ENCODE peak calls at places on chromosomes 11 and 22, in four cellular contexts. One of them, this sample, is unnamed.

GRCh38 chr22:26956346-26956745 is 299.0 kb downstream of the MIAT start:
- DNase-seq in hepatocyte: no peak
- DNase-seq in mammary epithelial cell: no peak
- DNase-seq in endothelial cell of umbilical vein: no peak
- DNase-seq in this sample: no peak

GRCh38 chr11:95299078-95299611 is 68.1 kb upstream of the SESN3 start:
- DNase-seq in endothelial cell of umbilical vein: no peak
- DNase-seq in hepatocyte: no peak
- DNase-seq in mammary epithelial cell: no peak
- DNase-seq in this sample: no peak

GRCh38 chr11:128877726-128878125 is 10.6 kb upstream of the KCNJ1 start:
- DNase-seq in endothelial cell of umbilical vein: no peak
- DNase-seq in hepatocyte: no peak
- DNase-seq in mammary epithelial cell: no peak
- DNase-seq in this sample: no peak

GRCh38 chr22:35782504-35782903 is 64.8 kb downstream of the APOL5 start:
- DNase-seq in hepatocyte: no peak
- DNase-seq in endothelial cell of umbilical vein: no peak
- DNase-seq in mammary epithelial cell: no peak
- DNase-seq in this sample: peak; percentile 51

GRCh38 chr22:32698926-32699619 is 102.4 kb upstream of the TIMP3 start:
- DNase-seq in mammary epithelial cell: no peak
- DNase-seq in endothelial cell of umbilical vein: no peak
- DNase-seq in hepatocyte: no peak
- DNase-seq in this sample: no peak

GRCh38 chr11:113871331-113871730 is 4.0 kb downstream of the USP28 start:
- DNase-seq in endothelial cell of umbilical vein: no peak
- DNase-seq in hepatocyte: no peak
- DNase-seq in mammary epithelial cell: no peak
- DNase-seq in this sample: no peak

GRCh38 chr22:49503896-49504521 is 323.7 kb downstream of the BRD1 start:
- DNase-seq in endothelial cell of umbilical vein: no peak
- DNase-seq in hepatocyte: no peak
- DNase-seq in mammary epithelial cell: no peak
- DNase-seq in this sample: no peak

GRCh38 chr22:25482091-25482760 is 82.2 kb upstream of the GRK3 start:
- DNase-seq in mammary epithelial cell: no peak
- DNase-seq in endothelial cell of umbilical vein: no peak
- DNase-seq in hepatocyte: no peak
- DNase-seq in this sample: no peak

GRCh38 chr11:32905028-32905667 is 12.5 kb downstream of the QSER1 start:
- DNase-seq in hepatocyte: no peak
- DNase-seq in endothelial cell of umbilical vein: no peak
- DNase-seq in mammary epithelial cell: no peak
- DNase-seq in this sample: peak; percentile 42

GRCh38 chr22:22400099-22400498 is 108.4 kb downstream of the ZNF280B start:
- DNase-seq in hepatocyte: no peak
- DNase-seq in endothelial cell of umbilical vein: no peak
- DNase-seq in mammary epithelial cell: no peak
- DNase-seq in this sample: no peak
- TF ChIP-seq EZH2 in hepatocyte: no peak
- TF ChIP-seq EZH2 in endothelial cell of umbilical vein: no peak
- TF ChIP-seq EZH2 in mammary epithelial cell: no peak
- TF ChIP-seq EZH2 in this sample: no peak

DNA sequence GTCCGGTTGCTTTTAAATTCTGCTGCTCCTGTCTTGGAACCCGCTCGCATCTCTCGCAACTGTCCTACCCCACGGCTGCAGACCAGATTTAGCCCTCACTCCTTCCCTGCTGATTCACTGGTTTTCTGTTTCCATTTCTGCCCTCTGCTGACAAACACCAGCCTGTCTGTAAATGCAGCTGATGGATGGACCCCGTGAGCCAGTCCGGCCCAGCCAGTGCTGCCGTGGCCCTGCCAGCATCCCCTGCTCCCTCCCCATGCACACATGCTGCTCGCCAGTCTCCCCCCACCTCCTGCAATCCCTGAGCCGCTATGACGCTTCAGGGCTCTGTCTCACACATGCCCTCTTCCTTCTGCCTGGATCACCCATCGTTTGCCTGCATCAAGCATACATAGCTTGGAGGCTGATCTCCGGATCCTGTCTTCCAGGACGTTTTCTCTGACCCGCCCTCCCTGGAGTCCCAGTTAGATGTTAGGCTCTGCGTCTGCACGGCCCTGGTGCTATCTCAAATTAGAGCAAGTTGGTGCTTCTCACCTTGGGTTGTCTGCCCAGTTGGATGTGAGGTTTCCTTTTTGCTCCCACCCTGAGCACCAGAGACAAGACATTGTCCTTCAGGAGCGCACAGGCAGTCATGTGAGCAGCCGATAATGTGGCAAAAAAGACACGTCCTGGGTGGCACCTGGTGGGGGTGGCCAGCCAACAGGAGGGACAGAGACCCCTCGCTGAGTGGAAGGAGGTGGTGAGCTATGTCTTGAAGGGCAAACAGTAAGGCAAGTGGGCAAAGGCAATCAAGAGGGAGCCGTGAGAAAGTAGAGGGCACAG is 4.3 kb upstream of the ACR start:
- DNase-seq in endothelial cell of umbilical vein: no peak
- DNase-seq in mammary epithelial cell: no peak
- DNase-seq in hepatocyte: no peak
- DNase-seq in this sample: no peak
- H3K27me3 ChIP-seq in endothelial cell of umbilical vein: no peaks in the 10 kb centered on the region
- H3K27me3 ChIP-seq in mammary epithelial cell: no peaks in the 10 kb centered on the region
- H3K27me3 ChIP-seq in hepatocyte: peaks cover 3% of the 10 kb centered on the region
- H3K27me3 ChIP-seq in this sample: peaks cover 10% of the 10 kb centered on the region

DNA sequence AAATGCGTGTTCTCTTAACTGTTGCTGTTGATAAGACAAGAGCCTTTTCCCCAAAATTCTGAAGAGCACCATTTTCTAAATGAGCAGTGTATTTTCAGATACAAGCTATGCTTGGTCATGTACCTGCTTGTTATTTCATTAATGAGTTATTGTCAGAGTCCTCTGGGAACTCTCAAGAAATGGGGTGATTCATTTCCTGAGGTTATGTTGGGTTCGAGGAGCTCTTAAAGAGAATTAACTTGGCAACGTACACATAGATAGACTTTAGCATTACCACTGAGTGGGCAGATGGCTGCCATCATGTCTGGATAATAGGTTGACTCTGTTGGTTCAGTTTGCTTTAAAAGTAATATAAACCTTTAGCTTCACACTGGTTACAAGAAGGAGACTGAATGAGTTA is 87.9 kb upstream of the SORL1-AS1 start:
- DNase-seq in endothelial cell of umbilical vein: peak; percentile 14
- DNase-seq in hepatocyte: no peak
- DNase-seq in mammary epithelial cell: peak; percentile 93
- DNase-seq in this sample: peak; percentile 32
- TF ChIP-seq EZH2 in endothelial cell of umbilical vein: no peak
- TF ChIP-seq EZH2 in hepatocyte: no peak
- TF ChIP-seq EZH2 in mammary epithelial cell: no peak
- TF ChIP-seq EZH2 in this sample: no peak

GRCh38 chr11:282630-283360 is 4.6 kb downstream of the NLRP6 start:
- DNase-seq in endothelial cell of umbilical vein: no peak
- DNase-seq in mammary epithelial cell: no peak
- DNase-seq in hepatocyte: no peak
- DNase-seq in this sample: no peak

GRCh38 chr11:285021-285893 is 3.7 kb upstream of the PGGHG start:
- DNase-seq in hepatocyte: no peak
- DNase-seq in endothelial cell of umbilical vein: no peak
- DNase-seq in mammary epithelial cell: no peak
- DNase-seq in this sample: no peak

GRCh38 chr11:284081-285020 is 4.6 kb upstream of the PGGHG start:
- DNase-seq in endothelial cell of umbilical vein: no peak
- DNase-seq in hepatocyte: no peak
- DNase-seq in mammary epithelial cell: no peak
- DNase-seq in this sample: no peak

GRCh38 chr11:282171-282570 is 4.0 kb downstream of the NLRP6 start:
- DNase-seq in hepatocyte: no peak
- DNase-seq in mammary epithelial cell: no peak
- DNase-seq in endothelial cell of umbilical vein: no peak
- DNase-seq in this sample: no peak

GRCh38 chr11:283405-284080 is 5.3 kb downstream of the NLRP6 start:
- DNase-seq in endothelial cell of umbilical vein: no peak
- DNase-seq in mammary epithelial cell: no peak
- DNase-seq in hepatocyte: no peak
- DNase-seq in this sample: no peak
- H3K27me3 ChIP-seq in endothelial cell of umbilical vein: peaks cover 45% of the 10 kb centered on the region
- H3K27me3 ChIP-seq in mammary epithelial cell: peaks cover 55% of the 10 kb centered on the region
- H3K27me3 ChIP-seq in hepatocyte: no peaks in the 10 kb centered on the region
- H3K27me3 ChIP-seq in this sample: peaks cover 42% of the 10 kb centered on the region

DNA sequence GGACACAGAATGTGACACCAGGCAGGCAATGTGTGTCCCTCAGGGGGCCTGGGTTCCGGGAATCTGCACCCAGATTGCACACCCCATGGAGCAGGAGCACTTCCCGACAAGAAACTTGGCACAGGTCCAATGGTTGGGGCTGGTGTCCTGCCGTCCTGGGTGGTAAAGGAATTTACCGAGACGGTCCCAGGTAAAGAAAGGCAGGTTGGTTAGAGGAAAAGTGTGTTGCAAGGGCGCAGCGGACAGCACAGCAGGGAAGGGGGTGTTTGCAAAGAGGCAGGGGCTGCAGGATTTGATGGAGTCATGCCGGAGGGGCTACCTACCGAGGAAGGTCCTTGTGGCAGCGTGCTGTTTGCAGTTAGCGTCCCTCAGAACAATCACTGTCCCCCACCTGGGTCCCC is 1424.2 kb downstream of the BRD1 start:
- DNase-seq in endothelial cell of umbilical vein: no peak
- DNase-seq in mammary epithelial cell: no peak
- DNase-seq in hepatocyte: no peak
- DNase-seq in this sample: no peak
- TF ChIP-seq EZH2 in endothelial cell of umbilical vein: no peak
- TF ChIP-seq EZH2 in mammary epithelial cell: no peak
- TF ChIP-seq EZH2 in hepatocyte: no peak
- TF ChIP-seq EZH2 in this sample: no peak

DNA sequence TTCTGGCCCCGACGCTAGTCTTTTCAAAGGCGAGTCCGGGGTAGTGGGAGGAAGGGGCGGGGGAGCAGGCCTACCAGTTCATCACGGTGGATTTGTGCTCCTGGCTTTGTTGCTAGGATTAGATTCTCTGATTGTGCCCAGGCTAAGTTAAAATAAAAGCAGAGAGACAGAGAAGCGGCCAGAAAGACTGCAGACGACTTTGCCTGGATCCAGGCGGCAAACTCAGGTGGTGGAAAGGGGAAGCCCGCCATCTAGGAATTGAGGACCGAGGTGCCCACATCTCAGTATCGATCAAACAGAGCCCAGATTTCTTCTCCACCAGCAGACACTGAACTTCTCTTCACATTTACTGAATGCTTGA is 2.6 kb downstream of the FAT3 start:
- DNase-seq in hepatocyte: no peak
- DNase-seq in endothelial cell of umbilical vein: no peak
- DNase-seq in mammary epithelial cell: no peak
- DNase-seq in this sample: peak; percentile 15
- H3K27me3 ChIP-seq in hepatocyte: peaks cover 70% of the 10 kb centered on the region
- H3K27me3 ChIP-seq in endothelial cell of umbilical vein: peaks cover 52% of the 10 kb centered on the region
- H3K27me3 ChIP-seq in mammary epithelial cell: peaks cover 43% of the 10 kb centered on the region
- H3K27me3 ChIP-seq in this sample: peaks cover 44% of the 10 kb centered on the region

DNA sequence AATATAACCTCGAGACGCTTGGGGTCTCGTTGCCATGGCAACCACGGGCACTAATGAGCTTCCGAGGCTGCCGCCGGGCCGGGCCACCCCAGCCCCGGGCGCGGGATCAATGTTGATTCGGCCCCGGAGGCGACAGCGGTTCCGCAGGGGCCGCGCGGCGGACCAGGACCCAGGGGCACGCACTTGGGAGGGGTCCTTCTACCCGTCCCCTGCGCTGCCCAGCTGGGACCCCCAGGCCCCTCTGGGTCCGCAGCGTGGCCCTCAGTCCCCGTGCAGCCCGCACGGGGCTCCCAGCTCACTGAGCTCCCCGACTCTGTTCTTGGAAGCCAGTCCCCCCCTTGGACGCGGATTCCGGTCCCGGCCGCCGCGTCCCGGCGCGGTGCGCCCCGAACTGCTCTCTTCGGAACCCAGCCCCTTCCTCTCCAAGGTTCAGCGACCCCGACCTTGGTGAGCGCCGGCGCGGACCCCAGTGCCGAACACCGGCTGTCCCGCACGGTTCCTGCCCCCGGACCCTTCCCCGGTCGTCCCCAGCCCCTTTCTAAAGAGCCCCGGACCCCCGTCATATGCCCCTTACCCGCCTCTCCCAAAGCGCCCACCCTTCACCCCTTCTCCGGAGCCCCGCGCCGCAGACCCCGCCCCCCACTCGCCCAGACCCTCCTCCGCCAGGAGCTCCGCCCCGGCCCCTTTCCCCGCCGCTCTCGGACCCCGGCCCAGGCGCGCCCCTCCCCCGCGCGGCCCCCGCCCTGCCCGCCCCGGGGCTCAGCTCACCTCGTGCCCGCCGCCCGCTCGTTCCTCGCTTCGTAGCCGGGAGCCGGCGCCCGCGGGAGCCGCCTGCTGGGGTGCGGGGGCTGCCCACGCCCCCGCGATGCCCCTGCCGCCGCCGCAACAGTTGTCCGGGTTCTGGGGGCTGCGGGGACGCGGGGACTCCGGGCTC is 18.2 kb upstream of the SHISAL1 start:
- DNase-seq in hepatocyte: no peak
- DNase-seq in mammary epithelial cell: no peak
- DNase-seq in endothelial cell of umbilical vein: no peak
- DNase-seq in this sample: no peak
- TF ChIP-seq EZH2 in hepatocyte: peak; percentile 91
- TF ChIP-seq EZH2 in mammary epithelial cell: peak; percentile 86
- TF ChIP-seq EZH2 in endothelial cell of umbilical vein: peak; percentile 99
- TF ChIP-seq EZH2 in this sample: peak; percentile 69

GRCh38 chr11:13635804-13636203 is 32.7 kb upstream of the FAR1 start:
- DNase-seq in mammary epithelial cell: no peak
- DNase-seq in endothelial cell of umbilical vein: no peak
- DNase-seq in hepatocyte: no peak
- DNase-seq in this sample: no peak
- H3K27me3 ChIP-seq in mammary epithelial cell: peaks cover 5% of the 10 kb centered on the region
- H3K27me3 ChIP-seq in endothelial cell of umbilical vein: peaks cover 24% of the 10 kb centered on the region
- H3K27me3 ChIP-seq in hepatocyte: no peaks in the 10 kb centered on the region
- H3K27me3 ChIP-seq in this sample: peaks cover 18% of the 10 kb centered on the region

This sample was measured in A673.